ENCODE peak calls at places on chromosome 22, in ten cellular contexts. D is activated effector memory CD4-positive, alpha-beta T cell treated with anti-CD3 and anti-CD28 coated beads, Interleukin-2, amount 50 U/mL, for 16 hours; W is neural crest cell; N is T follicular helper cell; S is upper lobe of right lung; K is spleen; P is left ventricle myocardium inferior; U is T-cell; A is nephron progenitor cell; V is activated CD4-positive, alpha-beta T cell treated with anti-CD3 and anti-CD28 coated beads for 48 hours. I is an unnamed sample.

GRCh38 chr22:39178206-39179111 is 26.0 kb upstream of the CBX7 start:
- DNase-seq in D (peak), W (no peak), N (no peak), S (no peak), K (peak), P (no peak), U (no peak), A (no peak), V (no peak), I (no peak)

GRCh38 chr22:39220897-39221850 is 23.6 kb downstream of the PDGFB start:
- DNase-seq in D (no peak), W (no peak), N (no peak), S (peak), K (peak), P (no peak), U (no peak), A (no peak), V (no peak), I (no peak)

GRCh38 chr22:19526702-19527111 is 2.5 kb upstream of the CLDN5 start:
- DNase-seq in D (peak), W (no peak), N (no peak), S (peak), K (peak), P (no peak), U (no peak), A (no peak), V (no peak), I (no peak)

GRCh38 chr22:40396882-40397281 is 26.5 kb downstream of the SGSM3 start:
- DNase-seq in D (no peak), W (no peak), N (no peak), S (no peak), K (no peak), P (no peak), U (no peak), A (peak), V (no peak), I (no peak)

GRCh38 chr22:19626042-19626560 is 88.2 kb upstream of the SEPTIN5 start:
- DNase-seq in D (no peak), W (no peak), N (no peak), S (peak), K (no peak), P (no peak), U (no peak), A (no peak), V (no peak), I (no peak)

GRCh38 chr22:27111796-27112195 is 454.4 kb downstream of the MIAT start:
- DNase-seq in D (no peak), W (no peak), N (no peak), S (no peak), K (no peak), P (no peak), U (no peak), A (no peak), V (no peak), I (no peak)

GRCh38 chr22:28674121-28674563 is 5.5 kb downstream of the TTC28 start:
- DNase-seq in D (no peak), W (no peak), N (no peak), S (no peak), K (no peak), P (no peak), U (peak), A (no peak), V (peak), I (no peak)

GRCh38 chr22:35421121-35421520 is 21.2 kb downstream of the MCM5 start:
- DNase-seq in D (no peak), W (no peak), N (no peak), S (no peak), K (no peak), P (no peak), U (no peak), A (no peak), V (no peak), I (no peak)

GRCh38 chr22:38835888-38836301 is 7.9 kb downstream of the NPTXR start:
- DNase-seq in D (no peak), W (no peak), N (no peak), S (no peak), K (no peak), P (no peak), U (no peak), A (no peak), V (no peak), I (no peak)

GRCh38 chr22:28111501-28111900 is 192.4 kb upstream of the PITPNB start:
- DNase-seq in D (no peak), W (no peak), N (no peak), S (no peak), K (no peak), P (no peak), U (no peak), A (no peak), V (no peak), I (no peak)

GRCh38 chr22:27110985-27111451 is 453.6 kb downstream of the MIAT start:
- DNase-seq in D (no peak), W (no peak), N (no peak), S (no peak), K (no peak), P (no peak), U (no peak), A (no peak), V (no peak), I (no peak)

GRCh38 chr22:47221840-47222615 is 459.6 kb downstream of the TBC1D22A start:
- DNase-seq in D (no peak), W (no peak), N (no peak), S (no peak), K (no peak), P (no peak), U (no peak), A (no peak), V (no peak), I (no peak)

GRCh38 chr22:18104566-18104965 is 6.0 kb upstream of the TUBA8 start:
- DNase-seq in D (no peak), W (no peak), N (no peak), S (no peak), K (peak), P (no peak), U (no peak), A (no peak), V (no peak), I (no peak)

GRCh38 chr22:36856792-36857135 is 4.0 kb upstream of the NCF4 start:
- DNase-seq in D (no peak), W (no peak), N (no peak), S (no peak), K (peak), P (no peak), U (no peak), A (no peak), V (no peak), I (no peak)

GRCh38 chr22:26496456-26496855 is 12.8 kb downstream of the SRRD start:
- DNase-seq in D (no peak), W (no peak), N (no peak), S (no peak), K (no peak), P (no peak), U (no peak), A (no peak), V (no peak), I (no peak)

GRCh38 chr22:36562261-36562835 is 33.4 kb upstream of the EIF3D start:
- DNase-seq in D (no peak), W (no peak), N (no peak), S (no peak), K (no peak), P (no peak), U (no peak), A (no peak), V (no peak), I (no peak)

GRCh38 chr22:48867891-48868290 is 959.8 kb downstream of the BRD1 start:
- DNase-seq in D (peak), W (no peak), N (no peak), S (no peak), K (peak), P (peak), U (no peak), A (no peak), V (no peak), I (no peak)

GRCh38 chr22:39301926-39302325 is 17.5 kb downstream of the RPL3 start:
- DNase-seq in D (no peak), W (no peak), N (no peak), S (no peak), K (no peak), P (no peak), U (no peak), A (no peak), V (no peak), I (no peak)

GRCh38 chr22:17085277-17086091 is 684 bp downstream of the IL17RA start:
- DNase-seq in D (peak), W (no peak), N (no peak), S (peak), K (no peak), P (peak), U (no peak), A (no peak), V (peak), I (no peak)

GRCh38 chr22:23012081-23012622 is 58.2 kb upstream of the GNAZ start:
- DNase-seq in D (no peak), W (no peak), N (no peak), S (no peak), K (no peak), P (no peak), U (no peak), A (no peak), V (peak), I (no peak)

GRCh38 chr22:47957649-47958048 is 1195.2 kb downstream of the TBC1D22A start:
- DNase-seq in D (no peak), W (no peak), N (no peak), S (no peak), K (no peak), P (no peak), U (no peak), A (no peak), V (no peak), I (no peak)

GRCh38 chr22:37369536-37369935 is 57.7 kb downstream of the ELFN2 start:
- DNase-seq in D (no peak), W (no peak), N (no peak), S (no peak), K (no peak), P (no peak), U (no peak), A (no peak), V (no peak), I (no peak)

GRCh38 chr22:20405931-20406685 is 12.2 kb downstream of the ZNF74 start:
- DNase-seq in D (no peak), W (no peak), N (no peak), S (peak), K (peak), P (no peak), U (no peak), A (no peak), V (no peak), I (no peak)

GRCh38 chr22:49368976-49369725 is 458.5 kb downstream of the BRD1 start:
- DNase-seq in D (no peak), W (no peak), N (no peak), S (peak), K (peak), P (no peak), U (no peak), A (no peak), V (no peak), I (no peak)

GRCh38 chr22:44454113-44454769 is 43.8 kb downstream of the RTL6 start:
- DNase-seq in D (peak), W (no peak), N (no peak), S (peak), K (peak), P (no peak), U (no peak), A (no peak), V (no peak), I (no peak)

GRCh38 chr22:30312053-30312452 is 14.7 kb downstream of the TBC1D10A start:
- DNase-seq in D (peak), W (no peak), N (no peak), S (no peak), K (no peak), P (no peak), U (no peak), A (no peak), V (no peak), I (no peak)

GRCh38 chr22:42247596-42247995 is 22.9 kb downstream of the TCF20 start:
- DNase-seq in D (no peak), W (no peak), N (no peak), S (no peak), K (no peak), P (no peak), U (no peak), A (no peak), V (no peak), I (no peak)

GRCh38 chr22:32106930-32107329 is 52.2 kb downstream of the C22orf42 start:
- DNase-seq in D (no peak), W (peak), N (no peak), S (no peak), K (no peak), P (no peak), U (no peak), A (peak), V (peak), I (no peak)

GRCh38 chr22:26367402-26368245 is 61.4 kb upstream of the ASPHD2 start:
- DNase-seq in D (peak), W (peak), N (peak), S (no peak), K (no peak), P (no peak), U (peak), A (peak), V (peak), I (no peak)

GRCh38 chr22:31235076-31235475 is 23.0 kb downstream of the LIMK2 start:
- DNase-seq in D (no peak), W (no peak), N (no peak), S (no peak), K (no peak), P (no peak), U (no peak), A (no peak), V (no peak), I (no peak)

GRCh38 chr22:24937114-24937513 is 9.4 kb downstream of the LHFPL7 start:
- DNase-seq in D (no peak), W (peak), N (no peak), S (no peak), K (no peak), P (no peak), U (no peak), A (no peak), V (no peak), I (no peak)

GRCh38 chr22:46731246-46732040 is 6.6 kb downstream of the CERK start:
- DNase-seq in D (no peak), W (no peak), N (no peak), S (no peak), K (no peak), P (peak), U (no peak), A (peak), V (no peak), I (no peak)

GRCh38 chr22:23827351-23827995 is 11.3 kb downstream of the DERL3 start:
- DNase-seq in D (peak), W (no peak), N (no peak), S (no peak), K (peak), P (no peak), U (no peak), A (no peak), V (no peak), I (no peak)

GRCh38 chr22:26718905-26719304 is 61.5 kb downstream of the MIAT start:
- DNase-seq in D (no peak), W (no peak), N (no peak), S (no peak), K (no peak), P (no peak), U (no peak), A (no peak), V (no peak), I (no peak)

GRCh38 chr22:28795932-28796856 is 4.2 kb downstream of the XBP1 start:
- DNase-seq in D (no peak), W (no peak), N (no peak), S (no peak), K (no peak), P (no peak), U (no peak), A (no peak), V (no peak), I (no peak)

GRCh38 chr22:24289138-24289537 is 18.5 kb downstream of the SPECC1L start:
- DNase-seq in D (no peak), W (no peak), N (no peak), S (no peak), K (no peak), P (no peak), U (no peak), A (no peak), V (no peak), I (no peak)

GRCh38 chr22:38841211-38841610 is 2.6 kb downstream of the NPTXR start:
- DNase-seq in D (no peak), W (no peak), N (no peak), S (no peak), K (peak), P (no peak), U (no peak), A (no peak), V (no peak), I (no peak)

GRCh38 chr22:37676691-37677627 is 1.5 kb downstream of the LGALS1 start:
- DNase-seq in D (peak), W (peak), N (peak), S (peak), K (peak), P (peak), U (peak), A (peak), V (peak), I (peak)

GRCh38 chr22:37196539-37197450 is 8.7 kb upstream of the C1QTNF6 start:
- DNase-seq in D (peak), W (no peak), N (no peak), S (peak), K (peak), P (peak), U (no peak), A (no peak), V (no peak), I (no peak)

GRCh38 chr22:48488611-48489456 is 1338.8 kb downstream of the BRD1 start:
- DNase-seq in D (no peak), W (peak), N (no peak), S (peak), K (peak), P (no peak), U (no peak), A (peak), V (no peak), I (no peak)

I was measured in thoracic aorta.